ENCODE peak calls at places on chromosomes 4 and X, in five cellular contexts. X is ovary, I is body of pancreas, G is spleen, S is transverse colon. V is an unnamed sample.

GRCh38 chr4:158624889-158625478 is 46.7 kb downstream of the C4orf46 start:
- DNase-seq in X (no peak), I (peak; percentile 15), G (no peak), S (no peak), V (no peak)

GRCh38 chrX:24153175-24153795 is 3.8 kb downstream of the ZFX start:
- DNase-seq in X (no peak), I (no peak), G (no peak), S (no peak), V (no peak)

GRCh38 chrX:74603040-74603439 is 11.4 kb downstream of the RLIM start:
- DNase-seq in X (no peak), I (no peak), G (no peak), S (no peak), V (no peak)

GRCh38 chrX:145475725-145476124 is 228.4 kb downstream of the SPANXN1 start:
- DNase-seq in X (no peak), I (no peak), G (no peak), S (no peak), V (no peak)

GRCh38 chrX:2388669-2389068 is 112.1 kb downstream of the DHRSX start:
- DNase-seq in X (no peak), I (no peak), G (no peak), S (no peak), V (no peak)

GRCh38 chr4:145735330-145735638 is 55.3 kb downstream of the C4orf51 start:
- DNase-seq in X (no peak), I (peak; percentile 21), G (no peak), S (no peak), V (no peak)

GRCh38 chr4:176792348-176793059 is at the start of gene VEGFC:
- DNase-seq in X (peak; percentile 61), I (peak; percentile 46), G (peak; percentile 73), S (peak; percentile 24), V (peak; percentile 71)

GRCh38 chrX:44580466-44580865 is 37.8 kb upstream of the FUNDC1 start:
- DNase-seq in X (no peak), I (no peak), G (no peak), S (no peak), V (no peak)

GRCh38 chr4:101954351-101954750 is 163.8 kb downstream of the BANK1 start:
- DNase-seq in X (no peak), I (no peak), G (no peak), S (no peak), V (no peak)
- H3K27ac ChIP-seq in X (no peak overlapping the region), I (peak overlapping the region; percentile 32), G (no peak overlapping the region), S (no peak overlapping the region), V (no peak overlapping the region)

GRCh38 chrX:40299028-40299479 is 201.3 kb upstream of the BCOR start:
- DNase-seq in X (peak; percentile 35), I (no peak), G (no peak), S (no peak), V (no peak)
- TF ChIP-seq CTCF in X (peak; percentile 20), I (no peak), G (no peak), S (no peak), V (no peak)

GRCh38 chrX:96314974-96315373 is 369.7 kb upstream of the DIAPH2 start:
- DNase-seq in X (no peak), I (no peak), G (no peak), S (no peak), V (no peak)
- H3K27ac ChIP-seq in X (no peak overlapping the region), I (no peak overlapping the region), G (no peak overlapping the region), S (no peak overlapping the region), V (no peak overlapping the region)

DNA sequence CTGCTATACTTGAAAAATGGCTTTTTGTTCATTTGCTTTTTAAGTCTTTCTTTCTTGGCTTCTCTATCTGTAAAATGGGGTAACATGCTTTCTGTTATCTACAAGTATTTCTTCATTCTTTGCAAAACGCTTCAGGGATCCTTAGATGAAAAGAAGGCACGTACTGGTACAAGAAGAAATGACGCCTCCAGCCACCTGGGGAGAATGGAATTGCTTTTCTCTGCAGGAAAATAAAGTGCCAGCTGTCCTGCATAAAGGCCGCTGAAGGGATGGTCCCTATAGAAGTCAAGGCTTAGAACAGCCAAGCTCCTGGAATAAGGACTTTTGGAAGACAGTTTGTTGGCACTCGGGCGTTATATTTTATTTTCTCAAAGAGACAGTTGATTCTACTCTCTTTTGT is 210.8 kb upstream of the RASGEF1B start:
- DNase-seq in X (no peak), I (no peak), G (no peak), S (no peak), V (no peak)
- TF ChIP-seq CTCF in X (no peak), I (no peak), G (no peak), S (no peak), V (no peak)

GRCh38 chr4:152575533-152575932 is 39.6 kb upstream of the FBXW7 start:
- DNase-seq in X (no peak), I (no peak), G (no peak), S (no peak), V (no peak)
- H3K27ac ChIP-seq in X (no peak overlapping the region), I (no peak overlapping the region), G (no peak overlapping the region), S (no peak overlapping the region), V (no peak overlapping the region)

GRCh38 chr4:27861802-27862201 is 1001.2 kb downstream of the STIM2 start:
- DNase-seq in X (no peak), I (no peak), G (no peak), S (no peak), V (no peak)

GRCh38 chr4:27861381-27861787 is 1000.7 kb downstream of the STIM2 start:
- DNase-seq in X (no peak), I (peak; percentile 22), G (no peak), S (no peak), V (no peak)
- TF ChIP-seq CTCF in X (no peak), I (peak; percentile 43), G (no peak), S (no peak), V (peak; percentile 43)

GRCh38 chr4:183098723-183099536 is at the start of gene WWC2:
- DNase-seq in X (peak; percentile 87), I (peak; percentile 90), G (peak; percentile 92), S (peak; percentile 84), V (peak; percentile 91)

GRCh38 chr4:183101956-183102480 is 3.0 kb downstream of the WWC2 start:
- DNase-seq in X (no peak), I (no peak), G (no peak), S (no peak), V (no peak)

GRCh38 chr4:183100827-183101226 is 1.8 kb downstream of the WWC2 start:
- DNase-seq in X (no peak), I (no peak), G (no peak), S (no peak), V (no peak)

GRCh38 chr4:183099537-183100297 is 660 bp downstream of the WWC2 start:
- DNase-seq in X (peak; percentile 62), I (peak; percentile 59), G (peak; percentile 80), S (no peak), V (peak; percentile 46)

GRCh38 chr4:183100298-183100599 is 1.2 kb downstream of the WWC2 start:
- DNase-seq in X (no peak), I (no peak), G (no peak), S (no peak), V (no peak)
- H3K27ac ChIP-seq in X (no peak overlapping the region), I (peak overlapping the region; percentile 95), G (peak overlapping the region; percentile 94), S (peak overlapping the region; percentile 92), V (no peak overlapping the region)

V was measured in heart left ventricle.